ENCODE peak calls at places on chromosomes 13 and 19, in four cellular contexts. Q is Peyer's patch, U is esophagus squamous epithelium, S is progenitor cell of endocrine pancreas. M is an unnamed sample.

GRCh38 chr13:37097008-37097579 is 8.4 kb downstream of the CSNK1A1L start:
- DNase-seq in S (no peak), U (no peak), Q (no peak), M (no peak)

GRCh38 chr13:31431722-31432137 is 232.0 kb downstream of the B3GLCT start:
- DNase-seq in S (peak), U (no peak), Q (no peak), M (peak)

GRCh38 chr13:106651442-106651841 is 83.5 kb upstream of the ARGLU1 start:
- DNase-seq in U (no peak), S (no peak), Q (no peak), M (no peak)

GRCh38 chr13:47215741-47216140 is 318.9 kb upstream of the HTR2A start:
- DNase-seq in S (no peak), U (no peak), Q (no peak), M (peak)

GRCh38 chr19:19642506-19643157 is 825 bp downstream of the GMIP start:
- DNase-seq in U (no peak), S (no peak), Q (no peak), M (peak)

GRCh38 chr13:21675095-21676007 is 4.5 kb downstream of the FGF9 start:
- DNase-seq in S (peak), Q (peak), U (no peak), M (peak)

GRCh38 chr13:49464621-49465325 is 20.7 kb downstream of the SETDB2 start:
- DNase-seq in S (no peak), Q (no peak), U (no peak), M (no peak)

GRCh38 chr19:7662657-7663056 is 6.2 kb upstream of the RETN start:
- DNase-seq in S (no peak), U (no peak), Q (no peak), M (no peak)

GRCh38 chr13:104577029-104577820 is 1511.0 kb upstream of the SLC10A2 start:
- DNase-seq in Q (no peak), S (no peak), U (no peak), M (no peak)

GRCh38 chr13:75458696-75459422 is 23.1 kb downstream of the TBC1D4 start:
- DNase-seq in Q (no peak), S (no peak), U (no peak), M (no peak)

GRCh38 chr19:20470345-20471119 is 95.0 kb downstream of the ZNF737 start:
- DNase-seq in S (no peak), Q (no peak), U (no peak), M (no peak)

GRCh38 chr19:40274585-40275544 is 10.3 kb downstream of the AKT2 start:
- DNase-seq in U (no peak), Q (no peak), S (no peak), M (peak)

GRCh38 chr19:6708346-6708745 is 12.1 kb downstream of the C3 start:
- DNase-seq in S (no peak), U (no peak), Q (no peak), M (no peak)

GRCh38 chr19:10292206-10292788 is 2.5 kb downstream of the ICAM5 start:
- DNase-seq in Q (peak), S (peak), U (no peak), M (peak)

GRCh38 chr19:46898731-46899130 is 37.9 kb downstream of the ARHGAP35 start:
- DNase-seq in U (no peak), S (no peak), Q (no peak), M (no peak)

GRCh38 chr19:34145741-34146202 is 26.5 kb upstream of the LSM14A start:
- DNase-seq in Q (no peak), U (no peak), S (peak), M (peak)

GRCh38 chr13:72290962-72291681 is 424.1 kb upstream of the DACH1 start:
- DNase-seq in Q (no peak), S (no peak), U (no peak), M (no peak)

GRCh38 chr13:75263741-75264407 is 218.1 kb downstream of the TBC1D4 start:
- DNase-seq in U (no peak), S (no peak), Q (no peak), M (no peak)

GRCh38 chr13:77028202-77028601 is 1.2 kb upstream of the FBXL3 start:
- DNase-seq in Q (no peak), U (no peak), S (no peak), M (no peak)

GRCh38 chr19:5131866-5132561 is 163.1 kb downstream of the KDM4B start:
- DNase-seq in U (no peak), Q (no peak), S (peak), M (peak)

GRCh38 chr19:46670874-46671273 is 9.9 kb upstream of the DACT3 start:
- DNase-seq in S (no peak), Q (no peak), U (no peak), M (no peak)

GRCh38 chr19:42634409-42635232 is 39.9 kb upstream of the CEACAM8 start:
- DNase-seq in S (no peak), Q (no peak), U (no peak), M (peak)

GRCh38 chr13:94933230-94933751 is 220.9 kb upstream of the SOX21 start:
- DNase-seq in S (no peak), Q (no peak), U (no peak), M (no peak)

GRCh38 chr13:42334329-42334706 is 62.4 kb downstream of the AKAP11 start:
- DNase-seq in S (no peak), Q (no peak), U (no peak), M (no peak)

GRCh38 chr19:7833225-7834156 is 3.5 kb downstream of the EVI5L start:
- DNase-seq in U (no peak), Q (peak), S (no peak), M (no peak)

GRCh38 chr13:80529734-80530133 is 188.8 kb upstream of the SPRY2 start:
- DNase-seq in S (no peak), Q (no peak), U (no peak), M (no peak)

GRCh38 chr19:7395360-7395781 is 46.6 kb downstream of the ARHGEF18 start:
- DNase-seq in Q (no peak), U (no peak), S (no peak), M (peak)

DNA sequence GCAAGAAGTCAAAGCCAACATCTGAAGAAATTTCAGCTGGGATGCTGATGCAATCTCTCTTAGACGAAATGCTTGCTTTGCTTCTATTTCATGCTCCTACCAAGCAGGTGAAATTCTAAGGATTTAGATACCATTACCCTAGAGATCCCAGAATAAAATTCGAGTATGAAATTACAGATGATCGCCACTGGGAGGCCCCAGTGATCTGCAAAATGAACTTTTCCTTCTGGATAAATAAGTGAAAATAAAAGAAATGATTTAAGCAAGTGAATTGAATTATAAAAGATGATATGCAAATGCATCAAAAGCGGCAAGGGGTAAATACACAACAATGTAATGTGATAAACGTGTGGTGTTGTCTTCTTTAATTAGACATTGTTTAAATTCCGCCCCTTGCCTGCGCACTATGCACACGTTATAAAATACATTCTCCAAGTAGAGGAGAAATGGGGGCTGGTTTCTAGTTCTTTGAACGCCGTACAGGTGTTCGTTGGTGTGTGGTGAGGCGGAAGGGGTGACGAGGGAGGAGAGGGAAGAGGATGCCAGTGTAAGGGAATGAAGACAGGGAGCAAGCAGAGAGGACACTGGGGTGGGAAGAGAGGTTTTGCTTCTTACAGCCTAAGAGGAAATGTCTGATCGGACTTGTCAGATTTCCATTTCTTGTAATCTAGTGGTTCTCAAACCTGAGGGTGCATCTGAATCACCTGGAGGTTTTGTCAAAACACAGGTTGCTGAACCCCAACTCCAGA is 58.0 kb downstream of the ERCC5 start:
- DNase-seq in Q (no peak), U (no peak), S (no peak), M (no peak)
- TF ChIP-seq CTCF in Q (peak), U (peak), S (peak), M (peak)

DNA sequence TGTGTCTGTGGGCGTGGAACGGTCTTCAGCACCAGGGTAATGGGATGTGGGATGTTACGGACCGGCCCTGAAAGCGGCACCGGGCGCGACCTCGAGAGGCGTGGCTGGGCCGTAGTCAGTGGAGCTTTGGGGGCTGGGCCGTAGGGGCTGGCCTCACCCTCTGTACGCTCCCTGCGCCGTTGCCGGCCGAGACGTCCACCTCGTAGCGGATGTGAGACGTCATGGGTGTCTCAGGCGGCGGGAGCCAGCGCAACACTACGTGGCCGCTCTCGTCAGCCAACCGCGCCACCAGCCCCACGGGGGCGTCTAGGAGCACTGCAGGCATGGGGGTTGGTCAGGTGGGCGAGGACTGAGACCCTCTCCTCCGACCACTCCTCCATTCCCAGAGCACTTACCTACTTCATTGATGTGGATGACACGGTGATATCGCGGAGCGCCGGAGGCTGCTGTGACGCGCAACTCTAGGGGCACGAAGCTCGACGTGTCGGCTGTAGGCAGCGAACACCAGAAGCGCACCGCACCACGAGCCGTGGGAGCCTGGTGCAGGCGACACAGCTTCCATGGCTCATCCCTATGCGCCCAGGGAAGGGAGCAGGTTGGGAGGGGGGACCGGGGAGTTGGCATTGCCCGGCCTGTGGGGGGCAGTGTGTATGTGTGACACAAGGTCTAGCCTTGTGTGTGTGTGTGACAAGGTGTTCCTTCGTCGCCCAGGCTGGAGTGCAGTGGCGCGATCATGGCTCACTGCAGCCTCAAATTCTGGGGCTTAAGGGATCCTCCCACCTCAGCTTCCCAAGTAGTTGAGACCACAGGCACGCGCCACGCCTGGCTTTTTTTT is 2.4 kb downstream of the EPOR start:
- DNase-seq in Q (no peak), S (peak), U (peak), M (peak)
- TF ChIP-seq CTCF in Q (peak), S (no peak), U (no peak), M (no peak)

GRCh38 chr19:13152356-13152853 is 2.2 kb downstream of the IER2 start:
- DNase-seq in Q (no peak), S (no peak), U (no peak), M (no peak)

GRCh38 chr19:13150919-13151604 is 851 bp downstream of the IER2 start:
- DNase-seq in Q (peak), S (no peak), U (no peak), M (no peak)

GRCh38 chr19:13149628-13150186 is 468 bp downstream of the STX10 start:
- DNase-seq in S (peak), Q (no peak), U (no peak), M (peak)

GRCh38 chr19:13151605-13152355 is 1.6 kb downstream of the IER2 start:
- DNase-seq in S (peak), Q (peak), U (peak), M (peak)

DNA sequence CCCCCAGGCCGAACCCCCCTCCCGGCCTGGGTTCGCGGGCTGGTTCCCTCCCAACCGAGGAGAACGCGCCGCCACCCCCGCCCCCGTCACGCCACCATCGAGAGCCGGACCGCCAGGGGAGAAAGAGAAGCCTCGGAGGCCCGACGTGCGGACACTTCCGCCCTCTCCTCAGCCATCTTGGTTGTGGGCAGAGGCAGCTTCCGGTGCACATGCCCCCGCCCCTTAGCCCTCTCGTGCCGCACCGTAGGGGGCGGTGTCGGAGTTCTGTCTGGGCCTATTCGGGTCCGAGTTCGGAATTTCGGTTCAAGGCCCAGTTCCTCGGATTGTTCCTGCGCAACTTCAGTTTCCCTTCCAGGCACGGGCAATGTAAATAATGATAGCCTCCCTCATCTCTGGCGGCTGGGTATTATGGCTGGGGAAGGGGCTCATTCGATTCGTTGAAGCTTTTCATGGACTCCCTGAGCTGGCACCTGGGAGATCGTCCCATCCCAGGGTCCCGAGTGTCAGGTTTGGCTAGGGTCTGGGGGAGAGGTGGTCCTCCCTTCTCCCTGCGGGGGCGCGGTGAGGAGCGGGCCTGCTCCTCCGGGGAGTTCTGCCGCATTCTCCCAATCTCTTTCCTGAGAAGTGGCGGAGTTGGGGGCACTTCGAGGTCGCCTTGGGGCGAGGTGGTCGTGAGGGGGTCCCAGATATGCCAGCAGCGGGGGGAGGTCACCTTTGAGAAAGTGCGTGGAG is at the start of the genes IER2 and STX10:
- DNase-seq in S (peak), U (peak), Q (peak), M (peak)
- TF ChIP-seq CTCF in S (peak), U (peak), Q (peak), M (peak)

GRCh38 chr19:49801966-49802661 is 11.0 kb downstream of the FUZ start:
- DNase-seq in S (no peak), Q (peak), U (no peak), M (peak)
- TF ChIP-seq CTCF in S (no peak), Q (no peak), U (peak), M (no peak)

GRCh38 chr19:38785187-38785699 is 3.8 kb upstream of the LGALS7B start:
- DNase-seq in Q (no peak), S (no peak), U (no peak), M (no peak)

GRCh38 chr19:38784224-38784623 is 4.8 kb upstream of the LGALS7B start:
- DNase-seq in Q (no peak), U (no peak), S (no peak), M (no peak)

GRCh38 chr19:38778733-38779132 is 5.4 kb upstream of the LGALS7 start:
- DNase-seq in Q (no peak), U (no peak), S (no peak), M (no peak)

GRCh38 chr19:38780443-38780842 is 7.1 kb upstream of the LGALS7 start:
- DNase-seq in S (no peak), Q (no peak), U (no peak), M (no peak)

DNA sequence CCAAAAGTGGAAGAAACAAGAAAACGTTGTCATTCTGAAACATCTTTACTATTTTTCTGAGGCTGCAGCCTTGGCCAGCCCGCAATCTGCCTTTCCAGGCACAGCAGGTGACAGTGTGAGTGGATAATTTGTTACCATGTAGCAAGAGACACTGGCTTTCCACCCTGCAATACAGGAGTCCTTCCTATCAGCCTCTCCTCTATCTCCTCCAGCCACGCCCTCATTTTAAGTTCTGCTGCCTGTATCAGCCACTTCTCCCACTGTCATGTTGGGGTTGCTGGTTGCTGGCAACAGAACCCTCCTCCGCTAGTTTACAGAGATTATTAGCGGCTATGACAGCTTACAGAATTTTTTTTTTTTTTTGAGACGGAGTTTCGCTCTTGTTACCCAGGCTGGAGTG is 7.7 kb upstream of the LGALS7 start:
- DNase-seq in S (no peak), Q (no peak), U (no peak), M (no peak)
- TF ChIP-seq CTCF in S (no peak), Q (no peak), U (no peak), M (no peak)

M was measured in glutamatergic neuron.